ENCODE peak calls at places on chromosomes 3 and 15, in nine cellular contexts. I is transverse colon, Z is uterus, R is lower leg skin, V is ovary, C is GM12892, J is NB4, B is stomach, F is H54. X is an unnamed sample.

GRCh38 chr3:16319307-16319706 is 54.3 kb downstream of the OXNAD1 start:
- DNase-seq in I (no peak), Z (no peak), R (no peak), V (no peak), C (no peak), J (peak), B (peak), F (peak), X (peak)

GRCh38 chr3:23915537-23916108 is 1.2 kb downstream of the NKIRAS1 start:
- DNase-seq in I (no peak), Z (no peak), R (no peak), V (no peak), C (no peak), J (peak), B (no peak), F (no peak), X (peak)

GRCh38 chr15:69089258-69089657 is 71.2 kb upstream of the GLCE start:
- DNase-seq in I (no peak), Z (no peak), R (no peak), V (no peak), C (no peak), J (no peak), B (no peak), F (no peak), X (no peak)

GRCh38 chr15:80777137-80777536 is 2.0 kb upstream of the CEMIP start:
- DNase-seq in I (peak), Z (no peak), R (peak), V (no peak), C (no peak), J (peak), B (no peak), F (no peak), X (no peak)

GRCh38 chr3:113979916-113980315 is 32.1 kb downstream of the ZDHHC23 start:
- DNase-seq in I (no peak), Z (no peak), R (no peak), V (no peak), C (no peak), J (no peak), B (no peak), F (no peak), X (no peak)

GRCh38 chr15:70165811-70166284 is 68.1 kb upstream of the TLE3 start:
- DNase-seq in I (no peak), Z (peak), R (peak), V (no peak), C (no peak), J (no peak), B (peak), F (no peak), X (no peak)

GRCh38 chr3:150607267-150608065 is 4.3 kb downstream of the SELENOT start:
- DNase-seq in I (no peak), Z (no peak), R (no peak), V (no peak), C (no peak), J (no peak), B (no peak), F (no peak), X (no peak)

GRCh38 chr3:10688126-10688525 is 127.9 kb upstream of the SLC6A11 start:
- DNase-seq in I (no peak), Z (no peak), R (no peak), V (no peak), C (no peak), J (peak), B (no peak), F (no peak), X (no peak)

GRCh38 chr3:23662079-23662617 is 143.6 kb upstream of the UBE2E1 start:
- DNase-seq in I (no peak), Z (no peak), R (no peak), V (no peak), C (no peak), J (no peak), B (no peak), F (no peak), X (no peak)

GRCh38 chr3:152339881-152340505 is 71.3 kb downstream of the MBNL1 start:
- DNase-seq in I (no peak), Z (no peak), R (no peak), V (no peak), C (no peak), J (no peak), B (no peak), F (no peak), X (no peak)

GRCh38 chr3:130903412-130903908 is 9.6 kb downstream of the ATP2C1 start:
- DNase-seq in I (no peak), Z (no peak), R (no peak), V (no peak), C (no peak), J (no peak), B (no peak), F (no peak), X (no peak)

GRCh38 chr15:62241135-62241770 is 76.2 kb upstream of the C2CD4B start:
- DNase-seq in I (peak), Z (no peak), R (no peak), V (no peak), C (no peak), J (peak), B (peak), F (peak), X (peak)

GRCh38 chr3:21750831-21751391 is at the start of gene ZNF385D:
- DNase-seq in I (no peak), Z (peak), R (peak), V (peak), C (no peak), J (no peak), B (no peak), F (peak), X (no peak)

GRCh38 chr15:93035953-93036810 is 52.8 kb downstream of the RGMA start:
- DNase-seq in I (no peak), Z (no peak), R (no peak), V (peak), C (no peak), J (peak), B (peak), F (no peak), X (peak)

GRCh38 chr3:179701176-179701827 is 48.5 kb downstream of the USP13 start:
- DNase-seq in I (no peak), Z (no peak), R (no peak), V (no peak), C (no peak), J (no peak), B (no peak), F (no peak), X (no peak)

GRCh38 chr15:91258436-91258779 is 158.4 kb downstream of the SV2B start:
- DNase-seq in I (no peak), Z (no peak), R (no peak), V (no peak), C (no peak), J (peak), B (no peak), F (no peak), X (no peak)

GRCh38 chr3:42148982-42149432 is 57.9 kb downstream of the TRAK1 start:
- DNase-seq in I (peak), Z (peak), R (peak), V (peak), C (no peak), J (peak), B (peak), F (no peak), X (no peak)

GRCh38 chr15:44775923-44776322 is 39.6 kb downstream of the TRIM69 start:
- DNase-seq in I (peak), Z (no peak), R (peak), V (no peak), C (no peak), J (no peak), B (no peak), F (no peak), X (peak)

GRCh38 chr3:150097588-150097890 is 126.8 kb upstream of the PFN2 start:
- DNase-seq in I (no peak), Z (no peak), R (no peak), V (no peak), C (no peak), J (no peak), B (no peak), F (no peak), X (no peak)

GRCh38 chr3:18780941-18781340 is 355.8 kb upstream of the SATB1 start:
- DNase-seq in I (no peak), Z (no peak), R (no peak), V (no peak), C (no peak), J (no peak), B (no peak), F (no peak), X (no peak)

GRCh38 chr3:153268564-153269279 is 106.7 kb downstream of the RAP2B start:
- DNase-seq in I (no peak), Z (no peak), R (no peak), V (no peak), C (no peak), J (no peak), B (no peak), F (no peak), X (no peak)

GRCh38 chr15:99251436-99251821 is at the start of gene LRRC28:
- DNase-seq in I (no peak), Z (no peak), R (no peak), V (no peak), C (no peak), J (no peak), B (no peak), F (peak), X (no peak)

GRCh38 chr15:23514492-23514891 is 51.0 kb upstream of the MKRN3 start:
- DNase-seq in I (no peak), Z (no peak), R (no peak), V (no peak), C (no peak), J (no peak), B (no peak), F (no peak), X (no peak)

GRCh38 chr15:71386448-71387236 is 271.4 kb downstream of the THSD4 start:
- DNase-seq in I (no peak), Z (no peak), R (no peak), V (no peak), C (no peak), J (peak), B (no peak), F (no peak), X (no peak)

GRCh38 chr3:47414161-47414564 is 33.3 kb downstream of the PTPN23 start:
- DNase-seq in I (no peak), Z (no peak), R (no peak), V (no peak), C (no peak), J (no peak), B (no peak), F (no peak), X (no peak)

GRCh38 chr3:184058029-184058428 is 5.2 kb downstream of the HTR3C start:
- DNase-seq in I (no peak), Z (no peak), R (no peak), V (no peak), C (no peak), J (no peak), B (no peak), F (no peak), X (no peak)

GRCh38 chr3:172040078-172040975 is 949 bp downstream of the FNDC3B start:
- DNase-seq in I (peak), Z (peak), R (peak), V (peak), C (peak), J (peak), B (peak), F (peak), X (peak)

GRCh38 chr15:70768247-70768883 is 5.0 kb upstream of the UACA start:
- DNase-seq in I (no peak), Z (no peak), R (no peak), V (no peak), C (no peak), J (no peak), B (no peak), F (no peak), X (no peak)

GRCh38 chr3:50423543-50423942 is 64.2 kb upstream of the TMEM115 start:
- DNase-seq in I (no peak), Z (no peak), R (no peak), V (no peak), C (no peak), J (no peak), B (peak), F (no peak), X (no peak)

GRCh38 chr3:8658326-8659212 is 14.0 kb upstream of the SSUH2 start:
- DNase-seq in I (peak), Z (peak), R (peak), V (peak), C (no peak), J (no peak), B (peak), F (no peak), X (peak)

GRCh38 chr15:89665449-89666146 is 10.3 kb upstream of the KIF7 start:
- DNase-seq in I (peak), Z (peak), R (no peak), V (peak), C (no peak), J (peak), B (peak), F (no peak), X (peak)

GRCh38 chr15:78810377-78811123 is 714 bp downstream of the ADAMTS7 start:
- DNase-seq in I (peak), Z (peak), R (no peak), V (peak), C (peak), J (peak), B (peak), F (no peak), X (no peak)

GRCh38 chr3:25047058-25047457 is 381.0 kb upstream of the RARB start:
- DNase-seq in I (no peak), Z (no peak), R (no peak), V (no peak), C (no peak), J (no peak), B (no peak), F (no peak), X (no peak)

GRCh38 chr15:44710236-44711088 is 661 bp downstream of the PATL2 start:
- DNase-seq in I (peak), Z (peak), R (peak), V (no peak), C (no peak), J (peak), B (peak), F (no peak), X (peak)

GRCh38 chr15:46921906-46922305 is 795.4 kb upstream of the SEMA6D start:
- DNase-seq in I (no peak), Z (no peak), R (no peak), V (no peak), C (no peak), J (no peak), B (no peak), F (no peak), X (no peak)

GRCh38 chr3:52233968-52234367 is 5.0 kb downstream of the TWF2 start:
- DNase-seq in I (no peak), Z (no peak), R (no peak), V (peak), C (no peak), J (no peak), B (no peak), F (no peak), X (no peak)

GRCh38 chr3:8536106-8537052 is 34.8 kb downstream of the LMCD1 start:
- DNase-seq in I (no peak), Z (no peak), R (no peak), V (no peak), C (no peak), J (no peak), B (no peak), F (no peak), X (no peak)

GRCh38 chr3:182912476-182912875 is 67.9 kb downstream of the DCUN1D1 start:
- DNase-seq in I (no peak), Z (no peak), R (no peak), V (no peak), C (no peak), J (no peak), B (no peak), F (no peak), X (peak)

GRCh38 chr15:77856718-77857346 is 220.7 kb downstream of the TBC1D2B start:
- DNase-seq in I (no peak), Z (no peak), R (no peak), V (no peak), C (no peak), J (no peak), B (no peak), F (no peak), X (no peak)

DNA sequence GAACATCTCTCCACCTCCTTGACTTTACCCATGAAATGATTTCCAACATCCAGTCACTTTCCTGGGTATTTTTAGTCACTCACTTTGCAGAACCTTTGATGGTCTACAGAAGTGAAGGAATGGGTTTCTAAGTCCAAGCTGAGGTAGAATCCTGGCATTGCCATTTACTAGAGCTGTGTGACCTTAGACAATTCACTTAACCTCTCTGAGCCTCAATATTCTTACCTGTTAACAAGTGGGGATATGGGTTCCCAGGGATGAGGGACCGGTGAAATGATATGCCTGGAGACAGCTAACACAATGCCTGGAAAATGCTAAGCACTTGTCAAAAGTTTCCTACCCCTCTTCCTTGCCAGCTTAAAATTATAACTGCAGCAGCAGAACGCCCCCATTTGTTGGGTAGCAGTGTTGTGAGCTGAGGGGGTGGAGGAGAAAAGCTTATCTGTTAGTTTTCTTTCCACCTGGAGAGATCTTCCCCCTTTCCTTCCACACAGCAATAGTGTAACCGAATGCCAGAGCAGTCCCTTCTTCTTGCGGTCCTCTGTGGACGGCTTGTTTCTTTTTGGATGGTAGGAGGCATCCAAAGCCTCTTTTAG is 319.2 kb upstream of the LRRFIP2 start:
- DNase-seq in I (no peak), Z (no peak), R (no peak), V (no peak), C (no peak), J (peak), B (no peak), F (no peak), X (no peak)
- TF ChIP-seq POLR2A in I (no peak), Z (no peak), R (no peak), V (no peak), C (no peak), J (no peak), B (no peak), F (no peak), X (no peak)

DNA sequence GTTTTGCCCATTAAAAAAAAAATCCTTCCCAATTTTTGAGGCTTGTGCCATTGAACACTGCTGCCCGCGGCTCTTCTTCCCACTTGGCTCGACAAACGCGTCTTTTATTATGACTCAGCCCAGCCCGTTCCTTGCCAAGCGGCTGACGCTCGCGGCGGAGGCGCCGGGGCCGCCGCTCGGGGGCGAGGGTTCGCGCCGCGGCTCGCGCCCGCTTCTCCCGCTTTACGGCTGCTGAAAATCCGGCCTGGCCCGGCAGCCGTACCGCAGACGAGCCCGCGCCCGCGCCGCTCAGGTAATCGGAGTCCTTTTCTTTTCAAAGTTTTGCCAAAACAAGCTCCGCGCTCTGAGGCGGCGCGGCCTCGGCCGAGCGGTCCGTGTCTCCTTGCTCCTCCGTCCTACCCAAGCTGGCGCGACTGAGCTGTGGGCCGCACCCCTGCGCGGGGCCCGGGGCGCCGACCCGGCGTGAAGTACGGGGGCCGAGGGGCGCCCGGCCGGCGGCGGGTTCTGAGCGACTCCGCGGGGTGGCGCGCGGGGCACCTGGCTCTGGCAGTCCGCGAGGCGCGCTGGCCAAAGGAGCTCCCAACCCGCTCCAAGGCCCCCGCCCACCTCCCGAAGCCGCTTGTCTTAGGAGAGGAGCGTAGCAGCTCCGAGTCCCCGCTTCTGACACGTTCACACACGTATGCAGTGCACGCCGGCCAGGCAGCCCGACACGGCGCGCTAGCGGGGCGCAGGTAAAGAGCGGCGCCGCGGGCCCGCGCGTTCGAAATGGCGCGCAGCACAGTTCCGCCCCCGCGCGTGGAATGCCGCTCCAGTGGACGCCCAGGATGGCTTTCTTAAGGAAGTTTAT is 418.2 kb upstream of the NAALADL2 start:
- DNase-seq in I (peak), Z (peak), R (peak), V (peak), C (peak), J (peak), B (peak), F (peak), X (peak)
- TF ChIP-seq POLR2A in I (peak), Z (peak), R (no peak), V (peak), C (no peak), J (peak), B (no peak), F (peak), X (peak)

DNA sequence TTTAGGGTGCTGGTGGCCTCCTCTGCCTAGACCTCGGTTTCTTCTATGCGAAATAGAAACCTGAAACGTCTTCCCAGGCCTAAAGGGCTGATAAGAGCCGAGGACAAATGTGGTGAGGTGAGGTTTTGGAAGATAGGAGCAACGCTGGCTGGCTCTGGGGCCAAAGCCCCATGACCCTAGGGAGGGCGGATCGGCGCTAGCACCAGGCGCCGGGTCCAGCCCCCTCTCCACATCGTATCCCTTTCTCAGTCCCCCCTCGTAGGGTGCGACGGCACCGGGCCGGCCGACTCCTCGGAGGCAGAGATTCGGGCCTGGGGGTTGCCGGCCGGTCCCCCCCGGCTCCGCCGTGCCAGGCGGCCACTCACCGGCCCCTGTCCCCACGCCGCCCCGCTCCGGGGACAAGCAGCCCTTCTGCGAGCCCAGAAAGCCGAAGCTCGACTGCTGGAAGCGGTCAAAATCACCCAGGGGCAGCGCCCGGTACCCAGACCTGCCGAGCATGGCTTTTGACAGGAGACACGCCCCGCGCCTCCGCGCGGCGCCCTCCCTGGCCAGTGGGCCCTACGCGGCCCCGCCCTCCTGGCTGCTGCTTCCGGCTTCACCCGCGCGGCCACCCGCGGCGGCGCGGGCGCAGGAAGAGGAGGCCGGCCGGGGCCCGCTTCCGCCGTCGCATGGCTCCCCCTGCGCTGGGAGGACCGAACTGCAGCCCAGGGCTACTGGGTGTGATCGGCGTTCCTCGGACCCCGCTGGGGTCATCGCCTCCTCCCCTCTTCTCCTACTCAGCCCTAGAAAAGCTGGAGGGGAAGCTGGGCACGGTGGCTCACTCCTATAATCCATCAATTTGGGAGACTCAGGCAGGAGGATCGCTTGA is at the start of gene STOML1:
- DNase-seq in I (peak), Z (peak), R (peak), V (peak), C (peak), J (peak), B (peak), F (peak), X (peak)
- TF ChIP-seq POLR2A in I (peak), Z (peak), R (no peak), V (peak), C (peak), J (peak), B (no peak), F (peak), X (peak)

GRCh38 chr3:127258733-127259132 is 29.1 kb downstream of the PRR20G start:
- DNase-seq in I (no peak), Z (no peak), R (no peak), V (no peak), C (no peak), J (no peak), B (no peak), F (no peak), X (no peak)
- TF ChIP-seq POLR2A in I (no peak), Z (no peak), R (no peak), V (no peak), C (no peak), J (no peak), B (no peak), F (no peak), X (no peak)

DNA sequence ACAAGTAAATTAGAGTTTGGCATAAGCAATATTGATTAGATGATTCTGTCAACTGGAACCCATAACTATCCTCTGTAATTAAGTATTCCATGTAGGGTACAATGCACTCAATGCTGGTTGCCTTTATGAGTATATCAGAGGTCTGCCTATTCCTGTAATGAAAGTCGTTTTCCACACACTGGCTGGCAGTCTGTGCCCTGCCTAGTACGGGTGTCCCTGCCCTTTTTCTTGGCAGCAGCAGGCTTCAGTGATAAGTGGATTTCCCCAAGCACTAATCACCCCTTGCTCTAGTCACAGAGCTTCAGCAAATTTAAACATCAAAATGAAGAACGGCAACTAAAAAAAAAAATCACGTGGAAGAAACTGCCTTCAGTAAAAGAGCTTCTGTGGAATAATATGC is 294.8 kb upstream of the STT3B start:
- DNase-seq in I (no peak), Z (no peak), R (no peak), V (no peak), C (no peak), J (no peak), B (no peak), F (no peak), X (no peak)
- TF ChIP-seq POLR2A in I (no peak), Z (no peak), R (no peak), V (no peak), C (no peak), J (no peak), B (no peak), F (no peak), X (no peak)

X was measured in erythroblast.